ENCODE peak calls at places on chromosome 7, in six cellular contexts. G is CD8-positive, alpha-beta T cell; Y is heart right ventricle; W is neuronal stem cell; A is Panc1; O is upper lobe of right lung. D is an unnamed sample. For H3K27me3, the result is how much of the 10 kb centered on the place peaks cover.

GRCh38 chr7:124728610-124729009 is 37.0 kb downstream of the GPR37 start:
- DNase-seq in Y (no peak), A (no peak), W (no peak), O (no peak), G (no peak), D (no peak)

GRCh38 chr7:116443101-116443523 is 56.4 kb upstream of the CAV2 start:
- DNase-seq in O (no peak), W (no peak), Y (no peak), G (no peak), A (peak), D (peak)

GRCh38 chr7:41832936-41833335 is 130.0 kb upstream of the INHBA start:
- DNase-seq in O (no peak), G (no peak), W (no peak), A (no peak), Y (no peak), D (no peak)

GRCh38 chr7:56079450-56080185 is 13.1 kb downstream of the PHKG1 start:
- DNase-seq in G (no peak), W (no peak), O (peak), A (no peak), Y (peak), D (peak)

GRCh38 chr7:97174308-97174707 is 56.8 kb downstream of the SDHAF3 start:
- DNase-seq in W (no peak), G (no peak), O (no peak), Y (no peak), A (no peak), D (peak)

GRCh38 chr7:94223375-94224084 is 171.2 kb upstream of the COL1A2 start:
- DNase-seq in O (no peak), Y (no peak), G (no peak), A (peak), W (peak), D (peak)

GRCh38 chr7:13988765-13989137 is 715 bp downstream of the ETV1 start:
- DNase-seq in A (no peak), O (no peak), Y (no peak), G (no peak), W (peak), D (peak)

GRCh38 chr7:94529516-94529915 is 19.9 kb downstream of the CASD1 start:
- DNase-seq in W (no peak), O (no peak), A (no peak), Y (no peak), G (no peak), D (no peak)

GRCh38 chr7:91892099-91892788 is 11.7 kb upstream of the MTERF1 start:
- DNase-seq in O (no peak), A (no peak), G (no peak), Y (no peak), W (peak), D (no peak)

GRCh38 chr7:105125745-105126144 is 111.7 kb downstream of the KMT2E start:
- DNase-seq in W (no peak), G (no peak), O (no peak), Y (no peak), A (no peak), D (no peak)

GRCh38 chr7:157011333-157012112 is 1.1 kb upstream of the MNX1 start:
- DNase-seq in Y (no peak), W (no peak), A (no peak), O (no peak), G (no peak), D (no peak)

GRCh38 chr7:157235357-157236018 is 96.8 kb downstream of the UBE3C start:
- DNase-seq in G (no peak), O (no peak), Y (no peak), A (no peak), W (no peak), D (peak)

GRCh38 chr7:81710751-81711150 is 59.1 kb downstream of the HGF start:
- DNase-seq in W (no peak), G (no peak), Y (no peak), A (no peak), O (no peak), D (no peak)

GRCh38 chr7:123784263-123784662 is 35.5 kb upstream of the WASL start:
- DNase-seq in Y (no peak), G (no peak), A (no peak), W (no peak), O (no peak), D (peak)

GRCh38 chr7:28392289-28392688 is 20.0 kb upstream of the CREB5 start:
- DNase-seq in G (no peak), A (no peak), W (no peak), O (no peak), Y (no peak), D (no peak)

GRCh38 chr7:150823010-150823409 is 22.4 kb downstream of the TMEM176A start:
- DNase-seq in G (no peak), A (no peak), Y (no peak), O (no peak), W (no peak), D (no peak)

GRCh38 chr7:74015670-74016069 is 12.3 kb upstream of the ELN start:
- DNase-seq in Y (no peak), O (no peak), A (no peak), G (no peak), W (no peak), D (no peak)

GRCh38 chr7:3326246-3326645 is 25.2 kb downstream of the SDK1 start:
- DNase-seq in G (no peak), W (no peak), O (no peak), Y (no peak), A (no peak), D (no peak)

GRCh38 chr7:157589680-157590079 is 252.9 kb downstream of the DNAJB6 start:
- DNase-seq in G (no peak), W (no peak), A (no peak), Y (no peak), O (no peak), D (no peak)

GRCh38 chr7:36615877-36616276 is 108.4 kb downstream of the AOAH start:
- DNase-seq in G (no peak), W (no peak), A (no peak), Y (no peak), O (no peak), D (no peak)

GRCh38 chr7:21771906-21772610 is 173.6 kb downstream of the CDCA7L start:
- DNase-seq in O (no peak), G (no peak), Y (no peak), W (peak), A (no peak), D (peak)

GRCh38 chr7:83614112-83614511 is 34.8 kb downstream of the SEMA3E start:
- DNase-seq in G (no peak), W (no peak), O (no peak), Y (no peak), A (no peak), D (no peak)

GRCh38 chr7:32336726-32337125 is 153.5 kb downstream of the LSM5 start:
- DNase-seq in G (no peak), A (no peak), W (no peak), Y (no peak), O (no peak), D (no peak)

GRCh38 chr7:94296886-94297285 is 97.8 kb upstream of the COL1A2 start:
- DNase-seq in O (no peak), A (no peak), W (no peak), Y (no peak), G (no peak), D (no peak)

GRCh38 chr7:38873433-38873832 is 35.6 kb downstream of the VPS41 start:
- DNase-seq in Y (no peak), W (no peak), G (no peak), A (no peak), O (no peak), D (no peak)

GRCh38 chr7:33888206-33888605 is 17.1 kb upstream of the BMPER start:
- DNase-seq in Y (no peak), G (no peak), O (no peak), A (no peak), W (no peak), D (no peak)

GRCh38 chr7:90720970-90721768 is 125.0 kb downstream of the CDK14 start:
- DNase-seq in O (no peak), A (no peak), Y (no peak), W (no peak), G (no peak), D (peak)

GRCh38 chr7:107396990-107397389 is 72.9 kb upstream of the GPR22 start:
- DNase-seq in A (no peak), W (no peak), G (no peak), O (no peak), Y (no peak), D (no peak)

GRCh38 chr7:23000597-23001360 is 13.2 kb downstream of the HYCC1 start:
- DNase-seq in O (no peak), G (no peak), Y (no peak), W (no peak), A (no peak), D (no peak)

GRCh38 chr7:150871601-150872000 is 19.3 kb downstream of the AOC1 start:
- DNase-seq in O (no peak), A (no peak), G (no peak), Y (no peak), W (no peak), D (no peak)

GRCh38 chr7:29598607-29599006 is 35.0 kb downstream of the PRR15 start:
- DNase-seq in A (no peak), Y (no peak), W (no peak), O (no peak), G (no peak), D (no peak)
- H3K27me3 ChIP-seq in A (under half), Y (under half), W (under half), O (under half), G (under half), D (under half)

GRCh38 chr7:27145167-27145883 is 1.8 kb upstream of the HOXA5 start:
- DNase-seq in Y (no peak), A (no peak), W (no peak), G (no peak), O (no peak), D (no peak)
- H3K27me3 ChIP-seq in Y (half or more), A (under half), W (half or more), G (under half), O (half or more), D (under half)

DNA sequence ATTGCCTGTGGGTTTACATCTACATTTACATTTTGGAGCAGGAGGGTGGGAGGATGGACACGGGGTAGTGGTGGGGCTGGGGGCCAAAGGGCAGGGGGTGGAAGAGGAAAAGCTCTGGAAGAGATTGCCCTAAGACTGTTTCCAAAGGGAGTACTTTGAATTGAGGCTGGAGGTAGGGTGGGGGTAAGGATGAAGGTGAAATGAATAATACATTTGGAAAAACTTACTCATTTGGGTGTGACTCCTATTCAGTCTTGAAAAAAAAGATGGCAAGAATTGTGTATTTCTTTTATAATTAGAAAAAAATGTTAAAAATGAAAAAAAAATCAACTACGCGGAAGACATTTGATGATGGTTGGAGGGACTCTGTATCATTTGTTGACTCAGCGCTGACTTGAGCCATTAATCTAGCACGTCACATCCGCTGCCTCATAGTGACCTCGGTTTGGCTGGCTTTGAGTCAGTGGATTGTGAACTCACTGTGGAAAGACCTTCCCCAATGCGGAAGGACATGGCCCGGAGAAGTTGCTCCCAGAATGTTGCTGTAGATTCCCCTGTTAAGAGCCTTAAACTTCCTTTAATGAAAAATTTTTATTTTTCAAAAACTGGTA is 2.8 kb downstream of the FAM180A start:
- DNase-seq in O (no peak), W (no peak), G (no peak), A (peak), Y (no peak), D (peak)
- H3K27me3 ChIP-seq in O (under half), W (under half), G (under half), A (under half), Y (under half), D (under half)

DNA sequence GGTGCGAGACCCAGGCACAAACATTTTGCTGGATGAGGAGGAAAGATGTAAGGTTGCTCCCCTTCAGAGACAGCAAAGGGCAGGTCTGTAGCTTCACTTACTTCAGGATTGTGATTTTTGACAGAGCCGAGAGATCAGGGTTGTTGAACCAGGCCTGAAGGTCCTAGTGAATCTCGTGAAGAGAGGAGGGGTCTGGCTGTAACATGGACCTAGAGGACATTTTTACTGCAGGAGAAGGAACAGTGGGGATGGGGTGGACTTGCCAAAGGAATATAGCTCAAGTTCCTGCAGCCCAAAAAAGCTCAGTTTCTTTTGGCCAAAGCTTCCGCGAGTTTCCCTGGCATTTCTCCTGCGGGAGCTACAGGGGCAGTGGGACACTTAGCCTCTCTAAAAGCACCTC is 976 bp upstream of the EGFR start:
- DNase-seq in A (no peak), Y (no peak), O (no peak), G (no peak), W (no peak), D (no peak)
- H3K27me3 ChIP-seq in A (under half), Y (under half), O (under half), G (under half), W (under half), D (under half)

GRCh38 chr7:155383756-155384491 is 74.0 kb upstream of the EN2 start:
- DNase-seq in A (no peak), G (no peak), Y (no peak), W (no peak), O (no peak), D (no peak)
- H3K27me3 ChIP-seq in A (under half), G (under half), Y (half or more), W (under half), O (half or more), D (under half)

GRCh38 chr7:155361363-155361680 is 63.6 kb downstream of the INSIG1 start:
- DNase-seq in O (peak), W (no peak), G (no peak), Y (no peak), A (no peak), D (no peak)

GRCh38 chr7:155362380-155363145 is 64.9 kb downstream of the INSIG1 start:
- DNase-seq in O (peak), Y (no peak), A (no peak), G (no peak), W (no peak), D (no peak)

GRCh38 chr7:155363146-155363539 is 65.5 kb downstream of the INSIG1 start:
- DNase-seq in G (no peak), W (no peak), O (peak), A (no peak), Y (no peak), D (no peak)

GRCh38 chr7:155360495-155361362 is 63.1 kb downstream of the INSIG1 start:
- DNase-seq in A (no peak), W (no peak), G (no peak), O (peak), Y (no peak), D (no peak)

DNA sequence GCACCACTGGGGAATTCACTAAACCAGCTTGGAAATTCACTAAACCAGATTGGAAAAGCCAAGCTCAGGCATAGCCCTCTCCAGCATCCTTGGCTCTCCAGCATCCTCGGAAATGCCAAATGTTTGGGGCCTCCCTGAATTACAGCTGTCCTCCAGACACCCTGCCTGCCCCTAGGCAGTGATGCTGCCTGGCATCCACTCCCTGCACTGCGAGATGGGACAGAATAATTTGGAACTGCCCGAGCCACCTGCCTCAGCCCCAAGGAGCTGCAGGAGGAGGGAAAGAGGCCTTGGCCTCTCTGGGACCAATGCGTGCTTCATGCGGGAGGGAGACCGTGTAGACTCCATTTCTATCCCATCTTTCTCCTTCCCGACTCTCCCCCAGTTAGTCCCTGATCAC is 64.3 kb downstream of the INSIG1 start:
- DNase-seq in G (no peak), O (peak), A (no peak), Y (no peak), W (no peak), D (no peak)
- H3K27me3 ChIP-seq in G (under half), O (half or more), A (under half), Y (half or more), W (under half), D (under half)

DNA sequence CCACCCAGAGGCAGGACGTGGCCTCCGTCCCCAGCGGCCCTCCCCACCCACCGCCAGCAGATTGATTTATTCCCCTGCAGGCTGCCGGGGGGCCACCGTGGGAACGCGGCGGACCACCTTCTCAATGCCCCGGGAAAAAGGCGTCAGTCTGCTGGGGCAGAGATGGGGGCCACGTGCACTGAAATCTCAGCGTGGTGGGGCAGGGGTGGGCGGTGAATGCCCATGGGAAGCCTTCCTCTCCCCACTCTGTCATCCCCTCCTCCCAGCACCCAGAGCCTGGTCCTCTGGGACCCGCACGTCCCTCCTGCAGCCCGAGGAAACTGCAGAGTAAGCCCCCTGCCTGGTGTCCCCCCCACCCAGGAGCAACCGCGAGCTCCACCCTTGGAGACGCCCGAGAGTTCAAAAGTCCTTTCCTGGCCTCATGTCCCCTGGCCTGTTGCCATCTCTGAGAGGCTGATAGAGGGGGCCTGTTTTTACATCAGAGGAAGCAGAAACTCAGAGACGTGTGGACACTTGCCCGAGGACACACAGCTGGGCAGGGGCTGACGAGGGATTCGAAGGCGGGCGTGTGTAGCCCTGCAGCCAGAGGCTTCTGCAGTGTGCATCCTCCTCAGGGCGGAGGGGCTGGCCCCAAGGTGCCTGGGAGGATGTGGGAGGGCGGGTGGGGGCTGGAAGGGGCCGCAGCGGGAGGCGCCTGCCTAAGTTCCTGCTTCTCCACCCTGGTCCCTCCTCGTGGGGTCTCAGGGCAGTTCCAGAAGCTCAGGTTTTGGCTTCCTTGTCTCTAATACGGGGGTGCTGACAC is 21.8 kb downstream of the UNCX start:
- DNase-seq in O (no peak), A (no peak), G (no peak), Y (no peak), W (no peak), D (no peak)
- H3K27me3 ChIP-seq in O (half or more), A (under half), G (under half), Y (half or more), W (under half), D (under half)

D was measured in endothelial cell of umbilical vein.